ENCODE peak calls at places on chromosomes 16 and 17, in eight cellular contexts. One of them, this sample, is unnamed.

GRCh38 chr17:49969134-49969759 is at the start of gene DLX4:
- DNase-seq in NCI-H460: no peak
- DNase-seq in stimulated activated CD4-positive, alpha-beta T cell treated with anti-CD3 and anti-CD28 coated beads, Interleukin-4, amount 100 ng/mL, for 4 hours: no peak
- DNase-seq in OCI-LY7: no peak
- DNase-seq in progenitor cell of endocrine pancreas: no peak
- DNase-seq in amygdala: no peak
- DNase-seq in DMS153: no peak
- DNase-seq in ELF-1: no peak
- DNase-seq in this sample: no peak

GRCh38 chr17:42325026-42325425 is 36.7 kb downstream of the STAT5A start:
- DNase-seq in stimulated activated CD4-positive, alpha-beta T cell treated with anti-CD3 and anti-CD28 coated beads, Interleukin-4, amount 100 ng/mL, for 4 hours: no peak
- DNase-seq in OCI-LY7: no peak
- DNase-seq in DMS153: no peak
- DNase-seq in NCI-H460: no peak
- DNase-seq in amygdala: no peak
- DNase-seq in progenitor cell of endocrine pancreas: no peak
- DNase-seq in ELF-1: no peak
- DNase-seq in this sample: no peak

GRCh38 chr16:85679870-85680269 is 8.9 kb downstream of the GINS2 start:
- DNase-seq in OCI-LY7: no peak
- DNase-seq in stimulated activated CD4-positive, alpha-beta T cell treated with anti-CD3 and anti-CD28 coated beads, Interleukin-4, amount 100 ng/mL, for 4 hours: no peak
- DNase-seq in NCI-H460: no peak
- DNase-seq in amygdala: no peak
- DNase-seq in ELF-1: no peak
- DNase-seq in DMS153: no peak
- DNase-seq in progenitor cell of endocrine pancreas: no peak
- DNase-seq in this sample: no peak

GRCh38 chr17:900336-900735 is 79.2 kb downstream of the NXN start:
- DNase-seq in NCI-H460: no peak
- DNase-seq in progenitor cell of endocrine pancreas: no peak
- DNase-seq in amygdala: no peak
- DNase-seq in stimulated activated CD4-positive, alpha-beta T cell treated with anti-CD3 and anti-CD28 coated beads, Interleukin-4, amount 100 ng/mL, for 4 hours: no peak
- DNase-seq in DMS153: no peak
- DNase-seq in ELF-1: no peak
- DNase-seq in OCI-LY7: no peak
- DNase-seq in this sample: no peak

GRCh38 chr16:50323335-50324011 is 45.3 kb downstream of the BRD7 start:
- DNase-seq in ELF-1: no peak
- DNase-seq in OCI-LY7: no peak
- DNase-seq in amygdala: no peak
- DNase-seq in DMS153: no peak
- DNase-seq in progenitor cell of endocrine pancreas: no peak
- DNase-seq in NCI-H460: peak
- DNase-seq in stimulated activated CD4-positive, alpha-beta T cell treated with anti-CD3 and anti-CD28 coated beads, Interleukin-4, amount 100 ng/mL, for 4 hours: no peak
- DNase-seq in this sample: no peak

GRCh38 chr17:67711916-67712315 is 5.8 kb upstream of the NOL11 start:
- DNase-seq in ELF-1: no peak
- DNase-seq in DMS153: no peak
- DNase-seq in stimulated activated CD4-positive, alpha-beta T cell treated with anti-CD3 and anti-CD28 coated beads, Interleukin-4, amount 100 ng/mL, for 4 hours: no peak
- DNase-seq in progenitor cell of endocrine pancreas: no peak
- DNase-seq in NCI-H460: no peak
- DNase-seq in OCI-LY7: no peak
- DNase-seq in amygdala: no peak
- DNase-seq in this sample: no peak

GRCh38 chr17:45291170-45291805 is 25.5 kb downstream of the MAP3K14 start:
- DNase-seq in NCI-H460: no peak
- DNase-seq in DMS153: no peak
- DNase-seq in OCI-LY7: peak
- DNase-seq in stimulated activated CD4-positive, alpha-beta T cell treated with anti-CD3 and anti-CD28 coated beads, Interleukin-4, amount 100 ng/mL, for 4 hours: no peak
- DNase-seq in amygdala: peak
- DNase-seq in ELF-1: no peak
- DNase-seq in progenitor cell of endocrine pancreas: no peak
- DNase-seq in this sample: no peak

GRCh38 chr17:42230225-42230624 is 35.9 kb upstream of the GHDC start:
- DNase-seq in DMS153: no peak
- DNase-seq in amygdala: no peak
- DNase-seq in stimulated activated CD4-positive, alpha-beta T cell treated with anti-CD3 and anti-CD28 coated beads, Interleukin-4, amount 100 ng/mL, for 4 hours: no peak
- DNase-seq in NCI-H460: no peak
- DNase-seq in ELF-1: no peak
- DNase-seq in OCI-LY7: no peak
- DNase-seq in progenitor cell of endocrine pancreas: no peak
- DNase-seq in this sample: no peak

GRCh38 chr16:27217256-27217655 is 13.9 kb downstream of the KDM8 start:
- DNase-seq in DMS153: no peak
- DNase-seq in progenitor cell of endocrine pancreas: no peak
- DNase-seq in OCI-LY7: no peak
- DNase-seq in ELF-1: peak
- DNase-seq in NCI-H460: no peak
- DNase-seq in stimulated activated CD4-positive, alpha-beta T cell treated with anti-CD3 and anti-CD28 coated beads, Interleukin-4, amount 100 ng/mL, for 4 hours: no peak
- DNase-seq in amygdala: no peak
- DNase-seq in this sample: no peak

GRCh38 chr17:28188841-28189263 is 130.1 kb upstream of the TMEM97 start:
- DNase-seq in ELF-1: no peak
- DNase-seq in progenitor cell of endocrine pancreas: no peak
- DNase-seq in DMS153: no peak
- DNase-seq in stimulated activated CD4-positive, alpha-beta T cell treated with anti-CD3 and anti-CD28 coated beads, Interleukin-4, amount 100 ng/mL, for 4 hours: no peak
- DNase-seq in NCI-H460: no peak
- DNase-seq in OCI-LY7: no peak
- DNase-seq in amygdala: no peak
- DNase-seq in this sample: no peak

GRCh38 chr17:75832652-75833400 is 11.4 kb downstream of the UNC13D start:
- DNase-seq in NCI-H460: no peak
- DNase-seq in stimulated activated CD4-positive, alpha-beta T cell treated with anti-CD3 and anti-CD28 coated beads, Interleukin-4, amount 100 ng/mL, for 4 hours: no peak
- DNase-seq in ELF-1: peak
- DNase-seq in amygdala: no peak
- DNase-seq in progenitor cell of endocrine pancreas: no peak
- DNase-seq in DMS153: peak
- DNase-seq in OCI-LY7: peak
- DNase-seq in this sample: no peak